ENCODE peak calls at places on chromosomes 5 and 9, in ten cellular contexts. Q is esophagus squamous epithelium, O is breast epithelium, Z is sigmoid colon, G is A549, W is H1, J is stomach, U is body of pancreas, L is spleen, M is heart left ventricle. T is an unnamed sample.

GRCh38 chr5:100584069-100584468 is 48.9 kb downstream of the FAM174A start:
- DNase-seq in Q (no peak), O (no peak), Z (no peak), G (no peak), W (no peak), J (no peak), U (no peak), L (no peak), M (no peak), T (no peak)

GRCh38 chr5:88401671-88402070 is 133.0 kb upstream of the TMEM161B start:
- DNase-seq in Q (no peak), O (no peak), Z (no peak), G (no peak), W (no peak), J (no peak), U (no peak), L (no peak), M (no peak), T (no peak)

GRCh38 chr5:80591352-80591751 is 21.3 kb upstream of the ANKRD34B start:
- DNase-seq in Q (no peak), O (no peak), Z (no peak), G (no peak), W (no peak), J (no peak), U (no peak), L (no peak), M (no peak), T (no peak)

GRCh38 chr9:109098221-109098959 is 21.4 kb downstream of the TMEM245 start:
- DNase-seq in Q (no peak), O (no peak), Z (no peak), G (peak; percentile 68), W (no peak), J (no peak), U (peak; percentile 51), L (no peak), M (no peak), T (peak; percentile 68)

GRCh38 chr9:98790601-98791146 is 5.7 kb downstream of the ANKS6 start:
- DNase-seq in Q (no peak), O (no peak), Z (no peak), G (no peak), W (no peak), J (no peak), U (no peak), L (no peak), M (no peak), T (no peak)

GRCh38 chr5:177491429-177491945 is 5.9 kb downstream of the PDLIM7 start:
- DNase-seq in Q (no peak), O (no peak), Z (no peak), G (peak; percentile 79), W (no peak), J (no peak), U (no peak), L (peak; percentile 81), M (no peak), T (peak; percentile 65)

GRCh38 chr5:139593716-139594319 is 32.7 kb downstream of the UBE2D2 start:
- DNase-seq in Q (no peak), O (no peak), Z (no peak), G (peak; percentile 65), W (no peak), J (no peak), U (no peak), L (no peak), M (no peak), T (no peak)

GRCh38 chr5:96752341-96753016 is 55.3 kb downstream of the ERAP1 start:
- DNase-seq in Q (no peak), O (no peak), Z (no peak), G (peak; percentile 63), W (no peak), J (no peak), U (peak; percentile 67), L (no peak), M (no peak), T (peak; percentile 65)

GRCh38 chr9:5112109-5112592 is 73.3 kb downstream of the INSL6 start:
- DNase-seq in Q (no peak), O (no peak), Z (peak; percentile 62), G (no peak), W (no peak), J (no peak), U (no peak), L (peak; percentile 70), M (no peak), T (no peak)

GRCh38 chr9:90881648-90882047 is 80.0 kb downstream of the SYK start:
- DNase-seq in Q (no peak), O (no peak), Z (no peak), G (no peak), W (no peak), J (no peak), U (peak; percentile 16), L (no peak), M (no peak), T (no peak)

GRCh38 chr9:108245331-108245730 is 610.5 kb downstream of the ACTL7B start:
- DNase-seq in Q (no peak), O (no peak), Z (no peak), G (no peak), W (no peak), J (no peak), U (no peak), L (no peak), M (no peak), T (no peak)

GRCh38 chr5:565782-566445 is 41.7 kb upstream of the SLC9A3 start:
- DNase-seq in Q (no peak), O (no peak), Z (peak; percentile 57), G (no peak), W (peak; percentile 21), J (no peak), U (peak; percentile 31), L (no peak), M (no peak), T (no peak)

GRCh38 chr5:40569549-40570270 is 110.0 kb upstream of the PTGER4 start:
- DNase-seq in Q (no peak), O (no peak), Z (no peak), G (no peak), W (no peak), J (no peak), U (no peak), L (no peak), M (no peak), T (no peak)

GRCh38 chr9:129073404-129073803 is 7.5 kb upstream of the DOLPP1 start:
- DNase-seq in Q (no peak), O (no peak), Z (no peak), G (no peak), W (no peak), J (no peak), U (no peak), L (no peak), M (no peak), T (no peak)

GRCh38 chr9:6715755-6716643 is 41.8 kb upstream of the KDM4C start:
- DNase-seq in Q (no peak), O (peak; percentile 81), Z (peak; percentile 67), G (peak; percentile 28), W (no peak), J (peak; percentile 80), U (peak; percentile 88), L (peak; percentile 88), M (peak; percentile 57), T (peak; percentile 79)

GRCh38 chr5:8457187-8458037 is 588.5 kb downstream of the MTRR start:
- DNase-seq in Q (peak; percentile 31), O (peak; percentile 88), Z (peak; percentile 95), G (peak; percentile 91), W (no peak), J (peak; percentile 85), U (peak; percentile 95), L (peak; percentile 92), M (peak; percentile 97), T (peak; percentile 84)
- TF ChIP-seq POLR2A in Q (peak; percentile 32), O (no peak), Z (peak; percentile 52), G (no peak), W (no peak), J (no peak), U (peak; percentile 34), L (peak; percentile 21), M (peak; percentile 61), T (peak; percentile 66)

DNA sequence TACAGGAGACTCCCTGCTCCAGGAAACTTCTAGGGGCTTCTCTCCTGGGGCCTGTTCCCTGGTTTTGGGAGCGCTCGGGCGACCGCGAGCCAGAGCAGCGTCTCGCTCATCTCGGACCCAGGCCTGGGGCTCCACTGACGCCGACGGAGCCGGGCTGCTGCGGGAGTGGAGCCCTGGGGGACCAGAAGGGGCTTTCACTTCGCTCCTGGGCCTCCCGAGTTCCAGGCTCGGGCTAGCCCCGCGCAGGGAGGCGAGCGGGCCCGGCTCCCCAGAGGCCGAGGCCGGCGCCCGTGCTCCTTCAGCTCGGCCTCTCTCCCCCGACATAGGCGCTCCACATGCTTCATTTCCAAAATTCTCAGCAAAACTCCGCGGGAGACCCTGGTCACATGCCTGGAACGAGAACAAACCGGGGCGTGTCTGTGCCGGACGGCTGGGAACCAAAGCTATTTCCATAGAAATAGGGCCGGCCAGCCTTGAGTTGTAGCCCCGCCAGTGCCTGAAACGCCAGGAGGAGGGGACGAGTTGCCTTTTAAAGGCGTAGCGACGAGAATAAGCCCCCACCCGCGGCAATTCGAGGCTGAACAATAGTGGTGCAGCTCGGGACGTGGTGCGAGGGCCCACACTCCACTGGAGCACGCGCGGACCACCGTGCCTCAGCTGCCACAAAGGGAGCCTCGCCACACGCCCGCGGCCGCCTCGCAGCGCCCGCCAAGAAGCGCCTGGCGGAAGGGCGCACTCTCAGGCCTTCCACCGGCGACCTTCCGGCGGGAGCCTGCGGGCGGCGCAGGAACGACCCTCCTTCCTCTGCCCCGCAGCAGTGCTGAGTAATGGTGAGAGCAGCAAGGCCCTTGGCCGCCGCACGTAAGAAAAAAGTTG is 1.1 kb upstream of the G3BP1 start:
- DNase-seq in Q (peak; percentile 65), O (peak; percentile 68), Z (peak; percentile 93), G (peak; percentile 52), W (peak; percentile 56), J (peak; percentile 59), U (peak; percentile 80), L (peak; percentile 95), M (peak; percentile 85), T (no peak)
- TF ChIP-seq POLR2A in Q (no peak), O (no peak), Z (no peak), G (peak; percentile 27), W (no peak), J (no peak), U (no peak), L (no peak), M (no peak), T (no peak)

DNA sequence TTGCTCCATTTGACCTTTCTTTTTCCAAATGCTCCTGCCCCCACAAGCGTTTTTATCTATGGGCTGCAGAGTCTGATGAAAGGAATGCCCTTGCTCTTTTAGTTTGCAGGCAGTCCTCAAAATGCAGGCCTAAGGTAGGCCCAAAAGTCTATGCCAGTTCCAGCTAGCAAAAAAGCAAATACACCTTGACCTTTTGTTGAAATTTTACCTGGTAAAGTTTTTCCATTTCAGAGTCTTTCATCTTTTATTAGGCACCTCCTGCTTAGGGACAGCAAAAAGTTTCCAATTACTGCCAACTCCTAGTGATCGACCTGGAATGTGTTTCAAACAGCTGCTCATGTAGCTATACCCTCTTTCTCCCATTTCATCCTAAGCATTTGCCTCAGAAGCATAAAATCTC is 2.7 kb upstream of the LEAP2 start:
- DNase-seq in Q (no peak), O (no peak), Z (no peak), G (no peak), W (no peak), J (no peak), U (no peak), L (no peak), M (no peak), T (no peak)
- TF ChIP-seq POLR2A in Q (no peak), O (no peak), Z (no peak), G (no peak), W (no peak), J (no peak), U (no peak), L (no peak), M (no peak), T (no peak)

DNA sequence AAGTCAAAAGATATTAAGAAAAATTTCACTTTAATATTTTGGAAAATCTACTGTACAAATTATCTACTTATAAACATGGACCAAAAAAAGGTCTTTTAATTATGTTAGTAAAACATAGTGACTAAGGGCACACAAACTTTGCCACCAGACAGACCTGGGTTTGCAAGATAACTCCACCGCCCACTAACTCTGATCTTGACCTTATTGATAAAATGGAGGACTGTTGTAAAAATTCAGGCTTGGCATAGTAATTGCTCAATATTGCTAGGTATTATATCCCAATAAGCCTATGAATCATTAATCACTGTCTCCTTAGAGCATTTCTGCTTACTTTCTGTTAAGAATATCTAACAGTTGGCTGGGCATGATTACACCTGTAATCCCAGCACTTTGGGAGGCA is 3.8 kb downstream of the C9orf40 start:
- DNase-seq in Q (no peak), O (no peak), Z (no peak), G (no peak), W (no peak), J (no peak), U (no peak), L (no peak), M (no peak), T (no peak)
- TF ChIP-seq POLR2A in Q (no peak), O (no peak), Z (no peak), G (no peak), W (no peak), J (no peak), U (no peak), L (no peak), M (no peak), T (no peak)